ENCODE peak calls at places on chromosomes 3 and 15, in six cellular contexts. G, R, B, C, H and N are unnamed samples.
A peak's percentile ranks its signal among the peaks of the same experiment; 100 is the strongest.

GRCh38 chr3:128584412-128585020 is 66.1 kb downstream of the RPN1 start:
- DNase-seq in G (peak; percentile 82), C (peak; percentile 58), H (no peak), B (no peak), R (peak; percentile 84), N (peak; percentile 70)

GRCh38 chr3:125435231-125435630 is 60.1 kb upstream of the ZNF148 start:
- DNase-seq in H (no peak), C (no peak), B (no peak), R (no peak), G (no peak), N (peak; percentile 22)

GRCh38 chr3:126358038-126358815 is 1.0 kb upstream of the KLF15 start:
- DNase-seq in B (no peak), R (no peak), G (no peak), C (no peak), H (no peak), N (no peak)

GRCh38 chr15:28111552-28111951 is 12.4 kb upstream of the OCA2 start:
- DNase-seq in G (no peak), B (no peak), C (no peak), H (no peak), R (no peak), N (no peak)

GRCh38 chr3:172853911-172854648 is 103.6 kb downstream of the ECT2 start:
- DNase-seq in B (no peak), C (no peak), G (no peak), H (no peak), R (no peak), N (no peak)

GRCh38 chr3:143648708-143649107 is 199.6 kb downstream of the SLC9A9 start:
- DNase-seq in B (no peak), G (no peak), C (no peak), H (no peak), R (no peak), N (no peak)

GRCh38 chr3:27454914-27455313 is 29.3 kb downstream of the SLC4A7 start:
- DNase-seq in H (no peak), B (no peak), G (no peak), C (no peak), R (no peak), N (peak; percentile 49)

GRCh38 chr3:188697127-188697526 is 474.6 kb upstream of the TPRG1 start:
- DNase-seq in C (no peak), H (no peak), R (no peak), G (no peak), B (no peak), N (no peak)

GRCh38 chr3:115986555-115987207 is 363.4 kb downstream of the GAP43 start:
- DNase-seq in R (peak; percentile 51), H (no peak), C (no peak), G (no peak), B (no peak), N (peak; percentile 33)

GRCh38 chr15:48861813-48862431 is 16.0 kb upstream of the EID1 start:
- DNase-seq in R (peak; percentile 62), C (no peak), G (no peak), H (peak; percentile 59), B (no peak), N (peak; percentile 88)

GRCh38 chr3:167559922-167560321 is 86.1 kb upstream of the SERPINI2 start:
- DNase-seq in C (no peak), G (no peak), B (no peak), R (no peak), H (no peak), N (no peak)

GRCh38 chr3:7820969-7821368 is 680.7 kb upstream of the LMCD1 start:
- DNase-seq in H (no peak), R (no peak), C (no peak), G (no peak), B (no peak), N (no peak)

GRCh38 chr15:51401872-51402517 is 60.5 kb downstream of the GLDN start:
- DNase-seq in C (no peak), H (no peak), G (peak; percentile 49), R (peak; percentile 45), B (no peak), N (peak; percentile 58)

GRCh38 chr15:55247766-55248427 is 41.7 kb downstream of the RAB27A start:
- DNase-seq in R (no peak), G (peak; percentile 31), C (no peak), H (no peak), B (no peak), N (no peak)